ENCODE peak calls at places on chromosomes 2 and 18, in ten cellular contexts. One of them, this sample, is unnamed.

GRCh38 chr2:22525676-22526075 is 859.3 kb upstream of the KLHL29 start:
- DNase-seq in fibroblast of lung: no peak
- DNase-seq in HCT116: no peak
- DNase-seq in cardiac muscle cell: no peak
- DNase-seq in pancreas: no peak
- DNase-seq in kidney: no peak
- DNase-seq in tibial nerve: no peak
- DNase-seq in cardiac fibroblast: no peak
- DNase-seq in foreskin fibroblast: no peak
- DNase-seq in CD8-positive, alpha-beta T cell: no peak
- DNase-seq in this sample: no peak

GRCh38 chr2:219521066-219521880 is 7.0 kb downstream of the ASIC4 start:
- DNase-seq in foreskin fibroblast: peak; percentile 71
- DNase-seq in tibial nerve: no peak
- DNase-seq in HCT116: no peak
- DNase-seq in CD8-positive, alpha-beta T cell: no peak
- DNase-seq in pancreas: no peak
- DNase-seq in fibroblast of lung: peak; percentile 56
- DNase-seq in kidney: no peak
- DNase-seq in cardiac fibroblast: peak; percentile 36
- DNase-seq in cardiac muscle cell: peak; percentile 52
- DNase-seq in this sample: peak; percentile 47

GRCh38 chr2:129748653-129749052 is 230.8 kb upstream of the RAB6C start:
- DNase-seq in tibial nerve: no peak
- DNase-seq in HCT116: peak; percentile 18
- DNase-seq in cardiac muscle cell: no peak
- DNase-seq in kidney: no peak
- DNase-seq in CD8-positive, alpha-beta T cell: no peak
- DNase-seq in foreskin fibroblast: no peak
- DNase-seq in fibroblast of lung: no peak
- DNase-seq in pancreas: no peak
- DNase-seq in cardiac fibroblast: no peak
- DNase-seq in this sample: peak; percentile 45

GRCh38 chr2:233414777-233415570 is 60.7 kb downstream of the DGKD start:
- DNase-seq in HCT116: peak; percentile 43
- DNase-seq in cardiac muscle cell: no peak
- DNase-seq in fibroblast of lung: peak; percentile 79
- DNase-seq in CD8-positive, alpha-beta T cell: peak; percentile 43
- DNase-seq in foreskin fibroblast: peak; percentile 76
- DNase-seq in pancreas: no peak
- DNase-seq in cardiac fibroblast: peak; percentile 44
- DNase-seq in tibial nerve: no peak
- DNase-seq in kidney: no peak
- DNase-seq in this sample: no peak

GRCh38 chr18:50602466-50602865 is 42.6 kb downstream of the MAPK4 start:
- DNase-seq in CD8-positive, alpha-beta T cell: no peak
- DNase-seq in kidney: no peak
- DNase-seq in cardiac fibroblast: no peak
- DNase-seq in tibial nerve: no peak
- DNase-seq in fibroblast of lung: peak; percentile 29
- DNase-seq in HCT116: no peak
- DNase-seq in pancreas: no peak
- DNase-seq in foreskin fibroblast: no peak
- DNase-seq in cardiac muscle cell: peak; percentile 50
- DNase-seq in this sample: no peak

GRCh38 chr2:81196933-81197628 is 892.5 kb upstream of the LRRTM1 start:
- DNase-seq in HCT116: no peak
- DNase-seq in tibial nerve: no peak
- DNase-seq in cardiac muscle cell: no peak
- DNase-seq in pancreas: no peak
- DNase-seq in CD8-positive, alpha-beta T cell: no peak
- DNase-seq in foreskin fibroblast: no peak
- DNase-seq in cardiac fibroblast: no peak
- DNase-seq in kidney: peak; percentile 46
- DNase-seq in fibroblast of lung: no peak
- DNase-seq in this sample: no peak

GRCh38 chr2:238457927-238458324 is 31.2 kb downstream of the ASB1 start:
- DNase-seq in cardiac fibroblast: no peak
- DNase-seq in CD8-positive, alpha-beta T cell: no peak
- DNase-seq in HCT116: no peak
- DNase-seq in foreskin fibroblast: peak; percentile 22
- DNase-seq in tibial nerve: peak; percentile 38
- DNase-seq in pancreas: no peak
- DNase-seq in cardiac muscle cell: no peak
- DNase-seq in kidney: no peak
- DNase-seq in fibroblast of lung: no peak
- DNase-seq in this sample: no peak

GRCh38 chr18:37483221-37483971 is 82.2 kb downstream of the CELF4 start:
- DNase-seq in cardiac muscle cell: peak; percentile 55
- DNase-seq in fibroblast of lung: peak; percentile 14
- DNase-seq in foreskin fibroblast: peak; percentile 58
- DNase-seq in kidney: no peak
- DNase-seq in CD8-positive, alpha-beta T cell: no peak
- DNase-seq in pancreas: peak; percentile 26
- DNase-seq in HCT116: no peak
- DNase-seq in tibial nerve: no peak
- DNase-seq in cardiac fibroblast: peak; percentile 9
- DNase-seq in this sample: no peak

GRCh38 chr2:157838442-157839161 is 37.5 kb downstream of the ACVR1 start:
- DNase-seq in foreskin fibroblast: peak; percentile 88
- DNase-seq in cardiac muscle cell: peak; percentile 71
- DNase-seq in kidney: no peak
- DNase-seq in cardiac fibroblast: peak; percentile 78
- DNase-seq in fibroblast of lung: peak; percentile 88
- DNase-seq in tibial nerve: peak; percentile 38
- DNase-seq in pancreas: peak; percentile 70
- DNase-seq in HCT116: peak; percentile 68
- DNase-seq in CD8-positive, alpha-beta T cell: no peak
- DNase-seq in this sample: no peak

GRCh38 chr2:26767894-26768487 is 3.9 kb downstream of the SLC35F6 start:
- DNase-seq in CD8-positive, alpha-beta T cell: no peak
- DNase-seq in cardiac fibroblast: no peak
- DNase-seq in HCT116: no peak
- DNase-seq in fibroblast of lung: no peak
- DNase-seq in cardiac muscle cell: no peak
- DNase-seq in tibial nerve: no peak
- DNase-seq in foreskin fibroblast: no peak
- DNase-seq in kidney: no peak
- DNase-seq in pancreas: no peak
- DNase-seq in this sample: no peak

GRCh38 chr2:199602271-199602895 is 144.6 kb upstream of the SATB2 start:
- DNase-seq in cardiac muscle cell: peak; percentile 6
- DNase-seq in tibial nerve: no peak
- DNase-seq in pancreas: no peak
- DNase-seq in HCT116: peak; percentile 59
- DNase-seq in kidney: no peak
- DNase-seq in CD8-positive, alpha-beta T cell: no peak
- DNase-seq in fibroblast of lung: peak; percentile 7
- DNase-seq in cardiac fibroblast: no peak
- DNase-seq in foreskin fibroblast: no peak
- DNase-seq in this sample: no peak

GRCh38 chr2:72833084-72833714 is 7.4 kb upstream of the EXOC6B start:
- DNase-seq in fibroblast of lung: no peak
- DNase-seq in cardiac fibroblast: no peak
- DNase-seq in foreskin fibroblast: no peak
- DNase-seq in cardiac muscle cell: no peak
- DNase-seq in tibial nerve: no peak
- DNase-seq in HCT116: no peak
- DNase-seq in pancreas: no peak
- DNase-seq in kidney: no peak
- DNase-seq in CD8-positive, alpha-beta T cell: no peak
- DNase-seq in this sample: no peak

GRCh38 chr2:196586511-196586991 is 53.0 kb upstream of the CCDC150 start:
- DNase-seq in cardiac muscle cell: peak; percentile 67
- DNase-seq in kidney: no peak
- DNase-seq in CD8-positive, alpha-beta T cell: no peak
- DNase-seq in fibroblast of lung: peak; percentile 88
- DNase-seq in foreskin fibroblast: peak; percentile 81
- DNase-seq in pancreas: no peak
- DNase-seq in HCT116: no peak
- DNase-seq in cardiac fibroblast: peak; percentile 87
- DNase-seq in tibial nerve: no peak
- DNase-seq in this sample: no peak

GRCh38 chr2:160061533-160062282 is 707 bp downstream of the PLA2R1 start:
- DNase-seq in fibroblast of lung: no peak
- DNase-seq in HCT116: no peak
- DNase-seq in CD8-positive, alpha-beta T cell: no peak
- DNase-seq in tibial nerve: no peak
- DNase-seq in cardiac fibroblast: no peak
- DNase-seq in foreskin fibroblast: peak; percentile 35
- DNase-seq in pancreas: no peak
- DNase-seq in kidney: peak; percentile 81
- DNase-seq in cardiac muscle cell: peak; percentile 25
- DNase-seq in this sample: peak; percentile 54
- H3K4me3 ChIP-seq in fibroblast of lung: peak overlapping the region; percentile 77
- H3K4me3 ChIP-seq in HCT116: peak overlapping the region; percentile 55
- H3K4me3 ChIP-seq in CD8-positive, alpha-beta T cell: peak overlapping the region; percentile 27
- H3K4me3 ChIP-seq in tibial nerve: peak overlapping the region; percentile 87
- H3K4me3 ChIP-seq in cardiac fibroblast: peak overlapping the region; percentile 71
- H3K4me3 ChIP-seq in foreskin fibroblast: peak overlapping the region; percentile 69
- H3K4me3 ChIP-seq in pancreas: peak overlapping the region; percentile 63
- H3K4me3 ChIP-seq in kidney: peak overlapping the region; percentile 77
- H3K4me3 ChIP-seq in cardiac muscle cell: peak overlapping the region; percentile 46
- H3K4me3 ChIP-seq in this sample: peak overlapping the region; percentile 48

DNA sequence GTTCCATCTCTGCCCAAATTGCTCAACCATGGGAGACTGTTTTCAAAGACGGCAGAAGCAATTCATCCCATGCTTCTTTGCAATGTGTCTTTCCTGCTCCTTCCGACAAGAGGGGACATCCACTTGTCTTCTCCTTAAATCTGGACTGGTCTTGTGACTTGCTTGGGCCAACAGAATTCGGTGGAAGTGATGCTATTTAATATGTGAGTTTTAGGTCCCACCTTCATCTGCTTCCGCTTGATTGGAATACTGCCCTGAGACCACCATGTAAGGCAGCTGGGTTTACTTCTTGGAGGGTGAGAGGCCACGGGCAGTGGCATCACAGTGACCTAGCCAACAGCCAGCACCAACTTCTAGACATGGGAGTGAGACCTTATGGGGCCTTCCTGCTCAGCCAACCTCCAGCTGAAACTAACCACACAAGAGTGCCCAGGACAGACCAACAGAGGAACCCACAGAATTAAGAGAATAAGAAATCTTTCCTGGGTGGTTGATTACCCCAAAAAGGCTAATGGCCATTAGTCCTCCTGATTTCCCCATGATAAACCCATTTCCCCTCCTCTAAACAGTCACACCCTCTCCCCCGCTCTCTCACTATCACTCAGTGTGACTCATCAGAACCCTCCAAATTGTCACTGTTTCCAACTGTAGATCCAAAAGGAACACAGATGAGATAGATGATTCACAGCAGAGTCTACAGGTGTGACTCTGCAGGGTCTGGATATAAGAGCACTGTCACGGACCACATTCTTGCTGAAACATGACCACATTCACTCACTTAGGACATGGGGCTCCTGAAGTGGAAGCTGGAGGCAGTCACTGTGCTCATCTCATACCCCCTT is 16.2 kb upstream of the RHOB start:
- DNase-seq in HCT116: no peak
- DNase-seq in cardiac muscle cell: no peak
- DNase-seq in tibial nerve: peak; percentile 17
- DNase-seq in pancreas: peak; percentile 7
- DNase-seq in fibroblast of lung: no peak
- DNase-seq in kidney: no peak
- DNase-seq in cardiac fibroblast: peak; percentile 47
- DNase-seq in foreskin fibroblast: peak; percentile 53
- DNase-seq in CD8-positive, alpha-beta T cell: no peak
- DNase-seq in this sample: no peak
- H3K4me3 ChIP-seq in HCT116: no peak overlapping the region
- H3K4me3 ChIP-seq in cardiac muscle cell: no peak overlapping the region
- H3K4me3 ChIP-seq in tibial nerve: no peak overlapping the region
- H3K4me3 ChIP-seq in pancreas: no peak overlapping the region
- H3K4me3 ChIP-seq in fibroblast of lung: no peak overlapping the region
- H3K4me3 ChIP-seq in kidney: no peak overlapping the region
- H3K4me3 ChIP-seq in cardiac fibroblast: no peak overlapping the region
- H3K4me3 ChIP-seq in foreskin fibroblast: no peak overlapping the region
- H3K4me3 ChIP-seq in CD8-positive, alpha-beta T cell: no peak overlapping the region
- H3K4me3 ChIP-seq in this sample: no peak overlapping the region

DNA sequence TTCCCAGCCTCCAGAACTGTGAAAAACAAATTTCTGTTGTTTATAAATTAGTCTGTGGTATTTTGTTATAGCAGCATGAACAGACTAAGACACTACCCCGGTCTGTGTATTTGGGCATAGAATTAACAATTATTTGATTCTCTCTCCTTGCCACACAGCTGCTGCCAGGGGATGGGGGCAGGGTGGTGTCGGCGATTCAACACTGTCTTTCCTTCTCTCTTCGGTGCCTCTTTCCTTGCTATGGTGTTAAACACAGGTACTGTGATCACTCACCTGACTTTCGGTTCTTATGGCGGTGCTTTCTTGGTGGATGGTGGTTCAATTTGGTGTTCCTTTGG is 50.8 kb upstream of the CTAGE1 start:
- DNase-seq in CD8-positive, alpha-beta T cell: no peak
- DNase-seq in tibial nerve: no peak
- DNase-seq in foreskin fibroblast: no peak
- DNase-seq in fibroblast of lung: no peak
- DNase-seq in kidney: no peak
- DNase-seq in cardiac muscle cell: no peak
- DNase-seq in HCT116: no peak
- DNase-seq in pancreas: no peak
- DNase-seq in cardiac fibroblast: no peak
- DNase-seq in this sample: no peak
- H3K4me3 ChIP-seq in CD8-positive, alpha-beta T cell: no peak overlapping the region
- H3K4me3 ChIP-seq in tibial nerve: no peak overlapping the region
- H3K4me3 ChIP-seq in foreskin fibroblast: no peak overlapping the region
- H3K4me3 ChIP-seq in fibroblast of lung: no peak overlapping the region
- H3K4me3 ChIP-seq in kidney: no peak overlapping the region
- H3K4me3 ChIP-seq in cardiac muscle cell: no peak overlapping the region
- H3K4me3 ChIP-seq in HCT116: no peak overlapping the region
- H3K4me3 ChIP-seq in pancreas: no peak overlapping the region
- H3K4me3 ChIP-seq in cardiac fibroblast: no peak overlapping the region
- H3K4me3 ChIP-seq in this sample: no peak overlapping the region

DNA sequence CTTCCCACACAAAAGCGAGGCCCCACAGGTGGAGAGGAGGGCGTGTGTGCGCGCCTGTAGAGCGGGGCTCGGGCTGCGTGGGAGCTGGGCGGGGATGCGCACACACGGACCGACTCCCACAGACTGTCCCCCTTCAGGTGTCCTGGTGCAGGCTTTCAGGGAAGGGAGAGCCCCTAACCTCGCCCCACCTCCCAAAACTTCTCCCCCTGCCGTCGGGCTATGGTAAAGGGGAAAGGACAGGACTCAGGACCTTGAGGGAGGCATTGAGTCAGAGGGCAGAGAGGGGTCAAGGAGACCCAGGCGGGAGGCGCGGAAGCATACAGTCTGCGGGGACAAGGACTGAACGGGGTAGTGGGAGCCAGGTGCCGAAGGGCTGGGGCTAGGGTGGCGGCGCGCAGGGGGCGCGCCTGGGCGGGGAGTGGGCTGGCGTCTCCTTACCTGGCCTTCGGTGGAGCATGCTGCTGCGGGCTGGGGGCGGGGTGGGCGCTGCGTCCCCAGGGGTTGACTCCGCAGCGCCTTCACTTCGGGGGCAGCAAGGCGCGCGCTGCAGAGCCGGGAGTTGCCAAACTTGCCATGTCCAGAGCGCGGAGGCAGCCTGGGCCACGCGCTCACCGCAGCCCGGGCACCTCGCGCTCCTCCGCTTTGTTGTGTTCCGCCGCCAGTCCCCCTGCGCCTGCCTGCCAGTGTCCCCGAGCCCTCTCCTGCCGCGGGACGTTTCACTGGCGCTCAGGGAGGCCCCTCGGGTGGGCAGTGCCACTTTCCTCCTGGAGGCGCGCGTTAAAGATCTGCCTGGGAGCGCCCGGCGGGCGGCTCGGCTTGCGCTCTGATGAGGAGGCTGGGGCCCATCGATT is 302.0 kb downstream of the NCKAP5 start:
- DNase-seq in kidney: peak; percentile 63
- DNase-seq in foreskin fibroblast: peak; percentile 28
- DNase-seq in HCT116: no peak
- DNase-seq in pancreas: no peak
- DNase-seq in tibial nerve: no peak
- DNase-seq in cardiac muscle cell: peak; percentile 6
- DNase-seq in CD8-positive, alpha-beta T cell: no peak
- DNase-seq in cardiac fibroblast: peak; percentile 48
- DNase-seq in fibroblast of lung: peak; percentile 49
- DNase-seq in this sample: peak; percentile 10
- H3K4me3 ChIP-seq in kidney: peak overlapping the region; percentile 42
- H3K4me3 ChIP-seq in foreskin fibroblast: peak overlapping the region; percentile 58
- H3K4me3 ChIP-seq in HCT116: no peak overlapping the region
- H3K4me3 ChIP-seq in pancreas: peak overlapping the region; percentile 10
- H3K4me3 ChIP-seq in tibial nerve: peak overlapping the region; percentile 49
- H3K4me3 ChIP-seq in cardiac muscle cell: peak overlapping the region; percentile 38
- H3K4me3 ChIP-seq in CD8-positive, alpha-beta T cell: no peak overlapping the region
- H3K4me3 ChIP-seq in cardiac fibroblast: peak overlapping the region; percentile 13
- H3K4me3 ChIP-seq in fibroblast of lung: peak overlapping the region; percentile 58
- H3K4me3 ChIP-seq in this sample: no peak overlapping the region

This sample was measured in mucosa of descending colon.